ENCODE peak calls at places on chromosomes 4 and X, in six cellular contexts. Q is right cardiac atrium; M is lower lobe of right lung; B is psoas muscle; S is naive thymus-derived CD4-positive, alpha-beta T cell; O is cardiac muscle cell. N is an unnamed sample.

GRCh38 chr4:152896819-152897218 is 39.3 kb upstream of the FHDC1 start:
- DNase-seq in Q (no peak), M (no peak), B (no peak), S (no peak), O (peak; percentile 54), N (no peak)

GRCh38 chr4:100062921-100063320 is 112.8 kb upstream of the H2AZ1 start:
- DNase-seq in Q (no peak), M (no peak), B (no peak), S (no peak), O (no peak), N (no peak)

GRCh38 chr4:40583850-40584439 is 45.7 kb downstream of the RBM47 start:
- DNase-seq in Q (no peak), M (no peak), B (no peak), S (no peak), O (no peak), N (no peak)

GRCh38 chr4:43757147-43757546 is 691.5 kb downstream of the KCTD8 start:
- DNase-seq in Q (no peak), M (no peak), B (no peak), S (no peak), O (no peak), N (no peak)

GRCh38 chr4:75135068-75135825 is 202.3 kb downstream of the PARM1 start:
- DNase-seq in Q (no peak), M (no peak), B (no peak), S (no peak), O (no peak), N (no peak)

GRCh38 chr4:23827971-23828680 is 61.7 kb downstream of the PPARGC1A start:
- DNase-seq in Q (no peak), M (no peak), B (no peak), S (no peak), O (no peak), N (no peak)

GRCh38 chr4:62324215-62324614 is 1124.1 kb downstream of the ADGRL3 start:
- DNase-seq in Q (peak; percentile 79), M (no peak), B (no peak), S (no peak), O (no peak), N (no peak)

GRCh38 chrX:32026772-32027171 is 954.9 kb upstream of the FTHL17 start:
- DNase-seq in Q (no peak), M (no peak), B (no peak), S (no peak), O (no peak), N (no peak)

GRCh38 chr4:84498203-84499026 is 677 bp downstream of the NKX6-1 start:
- DNase-seq in Q (peak; percentile 56), M (no peak), B (no peak), S (no peak), O (peak; percentile 35), N (no peak)

GRCh38 chrX:67545772-67546495 is 2.1 kb downstream of the AR start:
- DNase-seq in Q (peak; percentile 72), M (peak; percentile 48), B (peak; percentile 65), S (no peak), O (no peak), N (no peak)

GRCh38 chr4:92235741-92236140 is 68.0 kb upstream of the GRID2 start:
- DNase-seq in Q (no peak), M (no peak), B (no peak), S (no peak), O (peak; percentile 55), N (no peak)

GRCh38 chr4:25144870-25145481 is 15.3 kb downstream of the SEPSECS start:
- DNase-seq in Q (no peak), M (no peak), B (no peak), S (no peak), O (peak; percentile 52), N (no peak)

GRCh38 chr4:79421483-79421882 is 13.5 kb upstream of the GK2 start:
- DNase-seq in Q (no peak), M (no peak), B (no peak), S (no peak), O (no peak), N (no peak)

GRCh38 chr4:152572417-152573086 is 36.7 kb upstream of the FBXW7 start:
- DNase-seq in Q (no peak), M (no peak), B (no peak), S (no peak), O (peak; percentile 92), N (no peak)

GRCh38 chrX:10769165-10769564 is 148.8 kb upstream of the MID1 start:
- DNase-seq in Q (no peak), M (no peak), B (no peak), S (no peak), O (peak; percentile 55), N (no peak)

GRCh38 chrX:10773318-10773717 is 152.9 kb upstream of the MID1 start:
- DNase-seq in Q (no peak), M (no peak), B (no peak), S (no peak), O (no peak), N (no peak)

GRCh38 chrX:10769696-10770619 is 149.6 kb upstream of the MID1 start:
- DNase-seq in Q (peak; percentile 46), M (no peak), B (no peak), S (no peak), O (peak; percentile 47), N (no peak)
- H3K27me3 ChIP-seq in Q (no peaks in the 10 kb centered on the region), M (no peaks in the 10 kb centered on the region), B (peaks cover 3% of the 10 kb centered on the region), S (no peaks in the 10 kb centered on the region), O (no peaks in the 10 kb centered on the region), N (no peaks in the 10 kb centered on the region)

DNA sequence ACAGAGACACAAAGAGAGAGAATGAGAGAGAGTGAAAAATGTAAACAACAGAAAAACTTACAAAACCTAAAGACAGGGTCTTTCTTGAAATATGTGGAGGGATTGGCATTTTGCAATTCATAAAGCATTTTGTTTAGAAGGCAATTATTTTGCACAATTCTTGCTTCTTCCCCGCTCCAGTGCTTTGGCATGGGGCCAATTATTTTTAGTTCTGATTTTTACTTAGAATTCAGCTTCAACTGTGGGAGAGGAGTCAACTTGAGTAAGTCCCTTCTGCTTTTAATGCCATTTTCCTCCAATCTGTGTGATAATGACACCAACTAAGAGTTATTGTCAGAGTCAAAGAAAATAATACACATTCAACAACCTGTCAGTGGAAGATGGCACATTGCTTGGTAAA is 1051.9 kb downstream of the NLGN4X start:
- DNase-seq in Q (no peak), M (no peak), B (no peak), S (no peak), O (no peak), N (no peak)
- H3K27ac ChIP-seq in Q (no peak overlapping the region), M (no peak overlapping the region), B (no peak overlapping the region), S (no peak overlapping the region), O (no peak overlapping the region), N (no peak overlapping the region)

GRCh38 chrX:148265829-148266228 is 234.6 kb upstream of the AFF2 start:
- DNase-seq in Q (no peak), M (no peak), B (no peak), S (no peak), O (no peak), N (no peak)

DNA sequence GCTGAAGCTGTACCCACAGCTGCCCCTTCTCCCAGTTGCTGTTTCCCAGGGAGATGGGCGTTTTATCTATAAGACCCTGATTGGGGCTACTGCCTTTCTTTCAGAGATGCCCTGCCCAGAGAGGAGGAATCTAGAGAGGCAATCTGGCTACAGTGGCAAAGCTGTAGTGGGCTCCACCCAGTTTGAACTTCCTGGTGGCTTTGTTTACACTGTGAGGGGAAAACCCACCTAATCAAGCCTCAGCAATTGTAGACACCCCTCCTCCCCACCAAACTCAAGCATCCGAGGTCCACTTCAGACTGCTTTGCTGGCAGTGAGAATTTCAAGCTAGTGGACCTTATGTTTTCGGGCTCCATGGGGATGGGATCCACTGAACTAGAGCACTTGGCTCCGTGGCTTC is 240.4 kb upstream of the AFF2 start:
- DNase-seq in Q (no peak), M (no peak), B (no peak), S (no peak), O (no peak), N (no peak)
- H3K27me3 ChIP-seq in Q (no peaks in the 10 kb centered on the region), M (no peaks in the 10 kb centered on the region), B (no peaks in the 10 kb centered on the region), S (no peaks in the 10 kb centered on the region), O (no peaks in the 10 kb centered on the region), N (no peaks in the 10 kb centered on the region)

GRCh38 chr4:139692300-139693012 is 26.8 kb downstream of the MGST2 start:
- DNase-seq in Q (no peak), M (no peak), B (peak; percentile 60), S (no peak), O (no peak), N (no peak)
- H3K27ac ChIP-seq in Q (peak overlapping the region; percentile 91), M (no peak overlapping the region), B (peak overlapping the region; percentile 56), S (no peak overlapping the region), O (peak overlapping the region; percentile 79), N (no peak overlapping the region)

DNA sequence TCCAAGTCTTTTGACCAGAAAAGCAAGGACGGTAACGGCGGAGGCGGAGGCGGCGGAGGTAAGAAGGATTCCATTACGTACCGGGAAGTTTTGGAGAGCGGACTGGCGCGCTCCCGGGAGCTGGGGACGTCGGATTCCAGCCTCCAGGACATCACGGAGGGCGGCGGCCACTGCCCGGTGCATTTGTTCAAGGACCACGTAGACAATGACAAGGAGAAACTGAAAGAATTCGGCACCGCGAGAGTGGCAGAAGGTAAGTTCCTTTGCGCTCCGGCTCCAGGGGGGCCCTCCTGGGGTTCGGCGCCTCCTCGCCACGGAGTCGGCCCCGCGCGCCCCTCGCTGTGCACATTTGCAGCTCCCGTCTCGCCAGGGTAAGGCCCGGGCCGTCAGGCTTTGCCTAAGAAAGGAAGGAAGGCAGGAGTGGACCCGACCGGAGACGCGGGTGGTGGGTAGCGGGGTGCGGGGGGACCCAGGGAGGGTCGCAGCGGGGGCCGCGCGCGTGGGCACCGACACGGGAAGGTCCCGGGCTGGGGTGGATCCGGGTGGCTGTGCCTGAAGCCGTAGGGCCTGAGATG is 418 bp downstream of the SHOX start:
- DNase-seq in Q (no peak), M (no peak), B (peak; percentile 51), S (no peak), O (no peak), N (no peak)
- H3K27me3 ChIP-seq in Q (peaks cover 8% of the 10 kb centered on the region), M (peaks cover 75% of the 10 kb centered on the region), B (peaks cover 86% of the 10 kb centered on the region), S (peaks cover 3% of the 10 kb centered on the region), O (peaks cover 94% of the 10 kb centered on the region), N (peaks cover 3% of the 10 kb centered on the region)

GRCh38 chr4:53937918-53938317 is 126.5 kb downstream of the CHIC2 start:
- DNase-seq in Q (no peak), M (no peak), B (no peak), S (no peak), O (peak; percentile 75), N (no peak)

GRCh38 chr4:53941331-53941730 is 123.1 kb downstream of the CHIC2 start:
- DNase-seq in Q (no peak), M (no peak), B (no peak), S (no peak), O (no peak), N (no peak)

GRCh38 chr4:53935780-53936179 is 128.6 kb downstream of the CHIC2 start:
- DNase-seq in Q (no peak), M (no peak), B (no peak), S (no peak), O (peak; percentile 79), N (no peak)

GRCh38 chr4:53932784-53933183 is 131.6 kb downstream of the CHIC2 start:
- DNase-seq in Q (no peak), M (no peak), B (no peak), S (no peak), O (peak; percentile 98), N (no peak)

GRCh38 chr4:53937327-53937726 is 127.1 kb downstream of the CHIC2 start:
- DNase-seq in Q (no peak), M (no peak), B (no peak), S (no peak), O (peak; percentile 39), N (no peak)
- H3K27ac ChIP-seq in Q (no peak overlapping the region), M (no peak overlapping the region), B (no peak overlapping the region), S (no peak overlapping the region), O (no peak overlapping the region), N (no peak overlapping the region)

GRCh38 chr4:7197910-7198309 is 5.6 kb downstream of the SORCS2 start:
- DNase-seq in Q (no peak), M (peak; percentile 37), B (no peak), S (no peak), O (no peak), N (no peak)
- H3K27me3 ChIP-seq in Q (no peaks in the 10 kb centered on the region), M (peaks cover 27% of the 10 kb centered on the region), B (peaks cover 26% of the 10 kb centered on the region), S (peaks cover 3% of the 10 kb centered on the region), O (peaks cover 27% of the 10 kb centered on the region), N (peaks cover 11% of the 10 kb centered on the region)

N was measured in CD8-positive, alpha-beta memory T cell.